ENCODE peak calls at places on chromosome 1, in ten cellular contexts. H is HFF-Myc, Q is lower lobe of right lung, L is hepatocyte, U is endodermal cell, J is brain microvascular endothelial cell, G is GM20000, I is GM12865, A is mesothelial cell of epicardium, F is HFFc6. Z is an unnamed sample.

GRCh38 chr1:199463521-199464127 is 563.9 kb upstream of the NR5A2 start:
- DNase-seq in H (peak), Q (no peak), L (peak), U (peak), J (peak), G (peak), I (peak), A (no peak), F (peak), Z (peak)

GRCh38 chr1:28860332-28861073 is 48.5 kb downstream of the OPRD1 start:
- DNase-seq in H (no peak), Q (no peak), L (peak), U (no peak), J (peak), G (peak), I (no peak), A (no peak), F (peak), Z (no peak)

GRCh38 chr1:86370627-86371026 is 25.5 kb downstream of the ODF2L start:
- DNase-seq in H (no peak), Q (no peak), L (no peak), U (no peak), J (no peak), G (no peak), I (no peak), A (no peak), F (peak), Z (no peak)

GRCh38 chr1:74593887-74594866 is 79.4 kb downstream of the ERICH3 start:
- DNase-seq in H (no peak), Q (no peak), L (peak), U (no peak), J (no peak), G (no peak), I (no peak), A (no peak), F (no peak), Z (no peak)

GRCh38 chr1:210657806-210658205 is 329.1 kb downstream of the HHAT start:
- DNase-seq in H (no peak), Q (no peak), L (no peak), U (no peak), J (no peak), G (no peak), I (no peak), A (no peak), F (no peak), Z (no peak)

GRCh38 chr1:46039571-46040052 is 92.8 kb downstream of the PIK3R3 start:
- DNase-seq in H (peak), Q (no peak), L (no peak), U (no peak), J (no peak), G (no peak), I (no peak), A (no peak), F (peak), Z (no peak)

GRCh38 chr1:58358311-58358710 is 188.2 kb downstream of the OMA1 start:
- DNase-seq in H (no peak), Q (no peak), L (peak), U (no peak), J (peak), G (no peak), I (no peak), A (no peak), F (peak), Z (no peak)

GRCh38 chr1:201584510-201584991 is 45.6 kb downstream of the NAV1 start:
- DNase-seq in H (no peak), Q (peak), L (peak), U (no peak), J (peak), G (no peak), I (no peak), A (no peak), F (peak), Z (no peak)

GRCh38 chr1:172977296-172978027 is 73.3 kb downstream of the TNFSF18 start:
- DNase-seq in H (no peak), Q (no peak), L (no peak), U (no peak), J (no peak), G (peak), I (no peak), A (no peak), F (no peak), Z (no peak)

GRCh38 chr1:38038836-38039235 is 7.8 kb downstream of the POU3F1 start:
- DNase-seq in H (no peak), Q (no peak), L (peak), U (no peak), J (no peak), G (no peak), I (no peak), A (no peak), F (peak), Z (no peak)

GRCh38 chr1:12078938-12079861 is 16.1 kb downstream of the TNFRSF8 start:
- DNase-seq in H (peak), Q (no peak), L (peak), U (peak), J (peak), G (peak), I (peak), A (peak), F (peak), Z (peak)

GRCh38 chr1:28160677-28161328 is 15.7 kb downstream of the PTAFR start:
- DNase-seq in H (no peak), Q (peak), L (no peak), U (no peak), J (peak), G (no peak), I (no peak), A (no peak), F (peak), Z (no peak)

GRCh38 chr1:63064135-63064534 is 258.2 kb upstream of the FOXD3 start:
- DNase-seq in H (no peak), Q (no peak), L (no peak), U (no peak), J (no peak), G (no peak), I (no peak), A (no peak), F (no peak), Z (no peak)

GRCh38 chr1:23581219-23581618 is 21.9 kb upstream of the ID3 start:
- DNase-seq in H (no peak), Q (peak), L (no peak), U (no peak), J (peak), G (no peak), I (no peak), A (no peak), F (peak), Z (no peak)

GRCh38 chr1:180092931-180093650 is 61.6 kb upstream of the QSOX1 start:
- DNase-seq in H (no peak), Q (no peak), L (no peak), U (no peak), J (peak), G (no peak), I (no peak), A (no peak), F (peak), Z (no peak)

GRCh38 chr1:206631085-206631509 is 4.2 kb upstream of the DYRK3 start:
- DNase-seq in H (peak), Q (no peak), L (peak), U (peak), J (peak), G (peak), I (peak), A (no peak), F (peak), Z (peak)

GRCh38 chr1:26190373-26190987 is at the start of gene CATSPER4:
- DNase-seq in H (no peak), Q (no peak), L (peak), U (peak), J (no peak), G (no peak), I (no peak), A (no peak), F (no peak), Z (no peak)
- TF ChIP-seq CTCF in H (no peak), Q (no peak), L (peak), U (peak), J (peak), G (no peak), I (peak), A (no peak), F (peak), Z (no peak)

GRCh38 chr1:186271032-186271431 is 104.0 kb downstream of the TPR start:
- DNase-seq in H (no peak), Q (no peak), L (no peak), U (no peak), J (no peak), G (no peak), I (no peak), A (no peak), F (no peak), Z (no peak)

GRCh38 chr1:186275818-186276217 is 99.2 kb downstream of the TPR start:
- DNase-seq in H (no peak), Q (no peak), L (no peak), U (no peak), J (no peak), G (no peak), I (no peak), A (no peak), F (no peak), Z (no peak)

DNA sequence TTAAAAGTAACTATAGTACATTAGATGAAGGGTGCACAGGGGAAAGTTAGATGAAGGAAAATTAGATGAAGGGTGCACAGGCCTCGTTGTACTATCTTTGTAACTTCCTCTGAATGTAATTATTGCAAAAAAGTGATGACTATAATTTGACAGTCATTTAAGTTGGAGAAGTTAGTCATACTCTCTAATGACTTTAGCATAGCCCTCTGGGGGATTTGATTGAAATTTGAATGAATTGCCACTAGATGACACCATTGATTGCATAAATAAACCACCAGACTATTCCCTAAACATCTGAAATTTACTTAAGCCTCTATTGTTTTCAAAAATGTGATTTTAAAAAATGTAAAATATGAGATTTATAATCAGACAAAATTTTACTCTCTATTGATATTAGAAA is 102.6 kb downstream of the TPR start:
- DNase-seq in H (no peak), Q (no peak), L (no peak), U (no peak), J (no peak), G (no peak), I (no peak), A (no peak), F (no peak), Z (no peak)
- TF ChIP-seq CTCF in H (no peak), Q (no peak), L (no peak), U (no peak), J (no peak), G (no peak), I (no peak), A (no peak), F (no peak), Z (no peak)

GRCh38 chr1:151007853-151008243 is 401 bp upstream of the PRUNE1 start:
- DNase-seq in H (no peak), Q (no peak), L (no peak), U (no peak), J (no peak), G (no peak), I (no peak), A (no peak), F (no peak), Z (no peak)

GRCh38 chr1:151009674-151010345 is 1.6 kb downstream of the PRUNE1 start:
- DNase-seq in H (no peak), Q (no peak), L (no peak), U (no peak), J (no peak), G (no peak), I (no peak), A (no peak), F (no peak), Z (no peak)

GRCh38 chr1:151010346-151010726 is 2.1 kb downstream of the PRUNE1 start:
- DNase-seq in H (no peak), Q (no peak), L (no peak), U (no peak), J (no peak), G (no peak), I (no peak), A (no peak), F (no peak), Z (no peak)

GRCh38 chr1:151009206-151009587 is 948 bp downstream of the PRUNE1 start:
- DNase-seq in H (no peak), Q (no peak), L (no peak), U (no peak), J (peak), G (no peak), I (no peak), A (no peak), F (peak), Z (no peak)

DNA sequence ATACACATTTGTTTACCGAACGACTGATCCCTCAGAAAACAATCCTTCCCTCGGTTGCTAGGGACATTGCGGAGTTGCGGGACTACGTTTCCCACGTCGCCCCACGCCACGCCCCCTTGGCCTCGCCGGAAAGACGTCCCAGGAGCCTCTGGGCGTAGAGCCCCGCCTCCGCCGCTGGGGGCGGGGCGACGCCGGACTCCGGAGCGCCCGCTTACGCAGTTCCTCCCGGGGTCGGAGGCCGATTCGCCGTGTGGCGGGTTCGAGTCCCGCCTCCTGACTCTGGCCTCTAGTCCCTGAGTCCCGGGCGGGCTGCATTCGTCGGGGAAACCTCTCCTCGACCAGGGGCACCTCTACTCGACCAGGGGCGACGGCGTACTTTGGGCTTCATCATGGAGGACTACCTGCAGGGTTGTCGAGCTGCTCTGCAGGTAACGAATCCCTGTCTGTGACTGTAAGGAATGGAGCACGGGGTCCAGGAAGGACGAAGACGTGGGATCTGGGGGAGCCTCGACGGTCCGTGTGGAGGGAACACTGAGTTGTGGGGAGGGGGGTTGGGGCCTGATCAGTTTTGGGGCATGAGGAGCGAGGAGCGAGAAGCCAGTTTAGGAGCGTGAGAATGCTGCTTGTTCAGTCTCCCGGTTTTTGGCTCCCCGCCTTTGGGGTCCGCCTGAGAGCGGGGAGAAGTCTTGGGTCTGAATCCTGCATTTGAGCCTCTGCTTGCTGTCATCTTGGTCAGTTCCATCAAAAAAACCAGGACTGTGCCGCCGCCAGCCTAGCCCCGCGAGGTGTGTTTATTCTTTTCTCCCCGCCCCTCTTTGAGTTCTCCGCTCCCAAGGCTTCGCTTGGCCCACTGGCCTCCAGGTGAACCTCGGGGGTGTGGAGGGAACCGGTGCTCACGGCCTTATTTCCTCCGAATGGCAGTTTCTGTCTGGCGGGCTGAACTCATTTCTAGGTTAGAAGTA is at the start of gene PRUNE1:
- DNase-seq in H (peak), Q (peak), L (peak), U (peak), J (peak), G (peak), I (peak), A (peak), F (peak), Z (peak)
- TF ChIP-seq CTCF in H (no peak), Q (no peak), L (no peak), U (no peak), J (no peak), G (no peak), I (no peak), A (no peak), F (no peak), Z (no peak)

DNA sequence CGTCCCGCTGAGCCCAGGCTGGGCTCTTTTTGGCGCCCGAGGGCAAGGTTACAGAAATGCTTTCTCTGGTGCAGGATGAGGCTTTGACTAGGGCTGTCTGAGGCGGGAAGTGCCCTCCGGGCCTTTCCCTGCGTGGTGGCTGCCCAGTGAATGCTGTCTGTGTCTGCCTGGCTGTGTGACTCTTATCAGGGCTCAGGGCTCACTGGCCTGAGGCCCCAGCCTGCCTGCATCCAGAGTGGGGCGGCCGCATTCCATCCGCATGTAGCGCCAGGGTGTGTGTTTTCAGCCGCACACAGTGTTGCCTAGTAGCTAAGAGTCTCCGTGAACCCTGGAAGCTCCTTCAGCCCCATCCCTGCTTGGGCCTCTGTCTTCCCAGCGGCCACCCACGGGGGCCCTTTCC is 59.1 kb downstream of the FAAP20 start:
- DNase-seq in H (no peak), Q (peak), L (peak), U (no peak), J (peak), G (no peak), I (no peak), A (peak), F (peak), Z (no peak)
- TF ChIP-seq CTCF in H (no peak), Q (no peak), L (peak), U (no peak), J (peak), G (no peak), I (no peak), A (no peak), F (no peak), Z (no peak)

GRCh38 chr1:194342484-194343262 is 1156.3 kb upstream of the B3GALT2 start:
- DNase-seq in H (no peak), Q (no peak), L (no peak), U (peak), J (no peak), G (no peak), I (peak), A (no peak), F (no peak), Z (peak)
- TF ChIP-seq CTCF in H (peak), Q (no peak), L (no peak), U (peak), J (peak), G (no peak), I (peak), A (no peak), F (peak), Z (no peak)

Z was measured in activated CD8-positive, alpha-beta T cell treated with anti-CD3 and anti-CD28 coated beads for 36 hours.